ENCODE peak calls at places on chromosome 11, in ten cellular contexts. M is RWPE1; T is AG09309; U is CD8-positive, alpha-beta T cell; Q is Caco-2; O is IMR-90; I is HFF-Myc; N is neural crest cell; Z is cardiac muscle cell; C is heart left ventricle. H is an unnamed sample.

GRCh38 chr11:96161271-96162089 is 181.5 kb downstream of the MAML2 start:
- DNase-seq in O (peak; percentile 68), Z (no peak), C (no peak), N (no peak), T (no peak), U (no peak), Q (no peak), M (no peak), I (no peak), H (peak; percentile 67)

GRCh38 chr11:65594991-65595920 is at the start of gene KCNK7:
- DNase-seq in C (no peak), N (no peak), I (no peak), Z (no peak), M (no peak), U (no peak), O (no peak), Q (no peak), T (no peak), H (no peak)

GRCh38 chr11:30107899-30108298 is 91.1 kb upstream of the KCNA4 start:
- DNase-seq in U (no peak), N (no peak), Z (no peak), O (peak; percentile 62), T (peak; percentile 1), C (no peak), Q (peak; percentile 8), M (peak; percentile 50), I (no peak), H (peak; percentile 4)

GRCh38 chr11:46416656-46417055 is 25.1 kb upstream of the CHRM4 start:
- DNase-seq in M (no peak), Z (no peak), N (no peak), U (no peak), O (no peak), Q (no peak), C (no peak), I (no peak), T (no peak), H (no peak)

GRCh38 chr11:86222081-86222480 is 22.5 kb upstream of the EED start:
- DNase-seq in I (no peak), C (no peak), Z (no peak), U (no peak), T (no peak), N (no peak), O (no peak), M (no peak), Q (no peak), H (no peak)

GRCh38 chr11:12210200-12210599 is 99.8 kb downstream of the MICAL2 start:
- DNase-seq in N (no peak), Q (no peak), C (no peak), M (no peak), U (no peak), I (no peak), O (no peak), Z (no peak), T (no peak), H (no peak)

GRCh38 chr11:86463955-86464354 is 89.3 kb downstream of the CCDC81 start:
- DNase-seq in U (no peak), N (no peak), O (no peak), Z (no peak), Q (no peak), C (no peak), T (no peak), I (no peak), M (no peak), H (no peak)

GRCh38 chr11:114166897-114167323 is 107.4 kb downstream of the ZBTB16 start:
- DNase-seq in N (no peak), I (peak; percentile 36), M (peak; percentile 77), T (peak; percentile 81), U (no peak), O (peak; percentile 63), Z (no peak), C (no peak), Q (no peak), H (peak; percentile 87)

GRCh38 chr11:134071766-134072403 is 3.0 kb downstream of the JAM3 start:
- DNase-seq in U (no peak), C (no peak), Z (no peak), N (no peak), I (no peak), Q (no peak), O (peak; percentile 16), M (no peak), T (no peak), H (no peak)

GRCh38 chr11:66686801-66687750 is 9.4 kb upstream of the RBM4B start:
- DNase-seq in N (no peak), T (no peak), Q (no peak), M (peak; percentile 81), Z (no peak), O (no peak), I (no peak), C (no peak), U (no peak), H (no peak)

GRCh38 chr11:65488273-65489058 is 10.4 kb upstream of the MALAT1 start:
- DNase-seq in C (peak; percentile 72), O (peak; percentile 71), U (no peak), I (no peak), N (no peak), Q (peak; percentile 72), M (no peak), Z (no peak), T (no peak), H (peak; percentile 71)

GRCh38 chr11:111733655-111734088 is 32.5 kb downstream of the PPP2R1B start:
- DNase-seq in U (no peak), C (peak; percentile 49), Z (no peak), Q (no peak), O (no peak), I (no peak), N (no peak), T (no peak), M (no peak), H (no peak)

GRCh38 chr11:107825875-107826274 is 32.7 kb downstream of the SLC35F2 start:
- DNase-seq in Q (no peak), Z (no peak), U (no peak), M (no peak), T (no peak), O (no peak), I (no peak), N (no peak), C (no peak), H (no peak)

GRCh38 chr11:64088159-64089026 is 52.7 kb downstream of the FLRT1 start:
- DNase-seq in Z (peak; percentile 47), T (no peak), I (no peak), O (no peak), N (no peak), Q (peak; percentile 49), M (no peak), U (no peak), C (no peak), H (no peak)

GRCh38 chr11:31870609-31871309 is 59.6 kb upstream of the PAX6 start:
- DNase-seq in M (peak; percentile 26), T (no peak), O (peak; percentile 33), Z (peak; percentile 70), U (no peak), Q (peak; percentile 75), I (no peak), N (peak; percentile 81), C (peak; percentile 31), H (no peak)

GRCh38 chr11:120225372-120225909 is 14.5 kb upstream of the POU2F3 start:
- DNase-seq in Q (no peak), O (no peak), N (no peak), U (no peak), M (no peak), C (no peak), Z (no peak), I (no peak), T (no peak), H (no peak)

GRCh38 chr11:16986434-16987204 is 27.6 kb downstream of the PLEKHA7 start:
- DNase-seq in N (no peak), I (no peak), U (peak; percentile 57), T (no peak), O (no peak), M (no peak), C (no peak), Z (no peak), Q (no peak), H (no peak)

GRCh38 chr11:74702383-74703007 is 28.7 kb downstream of the CHRDL2 start:
- DNase-seq in Z (peak; percentile 69), U (peak; percentile 60), I (peak; percentile 48), Q (peak; percentile 89), T (no peak), O (peak; percentile 76), C (peak; percentile 56), N (peak; percentile 75), M (peak; percentile 72), H (peak; percentile 65)

GRCh38 chr11:64583296-64584262 is 7.4 kb upstream of the SLC22A12 start:
- DNase-seq in O (no peak), N (no peak), Z (no peak), I (no peak), U (no peak), M (no peak), T (no peak), C (peak; percentile 50), Q (no peak), H (peak; percentile 17)

GRCh38 chr11:117933930-117934329 is 4.7 kb upstream of the TMPRSS13 start:
- DNase-seq in C (no peak), Q (no peak), M (no peak), T (no peak), O (no peak), U (no peak), Z (no peak), I (no peak), N (no peak), H (no peak)
- TF ChIP-seq CTCF in C (no peak), Q (no peak), M (no peak), T (no peak), O (no peak), U (no peak), Z (no peak), I (no peak), N (no peak), H (no peak)

DNA sequence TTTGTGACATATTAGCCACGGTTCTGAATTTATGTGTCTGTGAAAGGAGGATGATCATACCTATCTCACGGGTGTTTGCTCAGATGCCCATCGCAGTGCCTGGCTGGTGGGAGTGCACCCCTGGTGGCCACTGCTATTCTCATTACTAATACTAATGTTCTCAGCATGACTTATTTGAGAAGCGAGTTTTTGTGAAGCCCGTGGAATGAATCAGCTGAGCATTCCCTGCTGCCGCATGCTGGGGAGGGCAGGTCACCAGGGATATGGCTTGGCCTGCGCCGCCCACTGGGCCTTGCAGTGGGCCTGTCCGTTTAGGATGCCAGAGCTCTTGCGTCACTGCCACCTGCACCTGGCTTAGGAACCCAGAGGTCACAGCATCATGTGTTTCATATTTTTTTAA is 16.8 kb downstream of the CTTN start:
- DNase-seq in O (peak; percentile 96), T (no peak), C (no peak), Z (no peak), N (no peak), M (no peak), I (peak; percentile 15), Q (peak; percentile 35), U (no peak), H (peak; percentile 94)
- TF ChIP-seq CTCF in O (peak; percentile 73), T (peak; percentile 53), C (no peak), Z (peak; percentile 33), N (peak; percentile 47), M (no peak), I (peak; percentile 45), Q (peak; percentile 53), U (no peak), H (peak; percentile 86)

GRCh38 chr11:125942276-125942611 is 3.6 kb upstream of the VSIG10L2 start:
- DNase-seq in O (no peak), Z (no peak), U (no peak), M (no peak), T (no peak), C (no peak), Q (no peak), N (no peak), I (no peak), H (no peak)
- TF ChIP-seq CTCF in O (no peak), Z (no peak), U (peak; percentile 60), M (peak; percentile 10), T (no peak), C (no peak), Q (no peak), N (peak; percentile 10), I (no peak), H (peak; percentile 31)

GRCh38 chr11:115360186-115360824 is 143.9 kb downstream of the CADM1 start:
- DNase-seq in U (no peak), O (peak; percentile 50), I (no peak), T (no peak), C (no peak), N (no peak), Q (no peak), Z (no peak), M (no peak), H (no peak)
- TF ChIP-seq CTCF in U (no peak), O (peak; percentile 19), I (no peak), T (no peak), C (no peak), N (peak; percentile 42), Q (peak; percentile 3), Z (no peak), M (no peak), H (no peak)